ENCODE peak calls at places on chromosomes 6 and 20, in eight cellular contexts. W is NB4; Q is H1; X is progenitor cell of endocrine pancreas; E is Peyer's patch; V is HepG2; S is CD4-positive, alpha-beta T cell; N is activated B cell treated with CpG ODN at 0.5 μM for 24 hours. A is an unnamed sample.

GRCh38 chr6:147078106-147078505 is 126.1 kb upstream of the STXBP5 start:
- DNase-seq in W (no peak), Q (no peak), X (no peak), E (no peak), V (no peak), S (no peak), N (no peak), A (no peak)

GRCh38 chr6:71294121-71294523 is 5.5 kb downstream of the OGFRL1 start:
- DNase-seq in W (no peak), Q (no peak), X (no peak), E (no peak), V (no peak), S (no peak), N (no peak), A (no peak)

GRCh38 chr6:692858-693736 is at the start of gene EXOC2:
- DNase-seq in W (peak), Q (peak), X (peak), E (peak), V (peak), S (peak), N (peak), A (peak)

GRCh38 chr20:10427060-10427692 is 6.8 kb downstream of the MKKS start:
- DNase-seq in W (peak), Q (no peak), X (no peak), E (peak), V (peak), S (peak), N (no peak), A (no peak)

GRCh38 chr6:88780714-88781389 is 182.6 kb downstream of the RNGTT start:
- DNase-seq in W (peak), Q (peak), X (peak), E (peak), V (peak), S (peak), N (no peak), A (no peak)

GRCh38 chr6:24455061-24455460 is 34.3 kb downstream of the GPLD1 start:
- DNase-seq in W (no peak), Q (no peak), X (no peak), E (no peak), V (no peak), S (no peak), N (no peak), A (no peak)

GRCh38 chr6:147132889-147133288 is 71.3 kb upstream of the STXBP5 start:
- DNase-seq in W (no peak), Q (no peak), X (no peak), E (no peak), V (no peak), S (no peak), N (no peak), A (no peak)

GRCh38 chr20:251352-251751 is 6.2 kb upstream of the DEFB132 start:
- DNase-seq in W (peak), Q (no peak), X (no peak), E (no peak), V (no peak), S (no peak), N (no peak), A (no peak)

GRCh38 chr20:57830515-57830895 is 120.7 kb upstream of the PMEPA1 start:
- DNase-seq in W (no peak), Q (no peak), X (no peak), E (no peak), V (no peak), S (no peak), N (no peak), A (no peak)

GRCh38 chr6:52375780-52376556 is 14.0 kb downstream of the PAQR8 start:
- DNase-seq in W (no peak), Q (no peak), X (no peak), E (no peak), V (no peak), S (no peak), N (no peak), A (no peak)

GRCh38 chr20:38032585-38033329 is 499 bp downstream of the TTI1 start:
- DNase-seq in W (peak), Q (no peak), X (no peak), E (no peak), V (peak), S (no peak), N (no peak), A (no peak)

GRCh38 chr20:31472395-31473330 is 2.3 kb downstream of the DEFB124 start:
- DNase-seq in W (no peak), Q (no peak), X (no peak), E (no peak), V (no peak), S (no peak), N (no peak), A (no peak)

GRCh38 chr6:33583591-33584155 is 3.6 kb upstream of the BAK1 start:
- DNase-seq in W (no peak), Q (peak), X (no peak), E (no peak), V (peak), S (no peak), N (no peak), A (no peak)

GRCh38 chr20:52869276-52869675 is 102.9 kb upstream of the TSHZ2 start:
- DNase-seq in W (no peak), Q (no peak), X (no peak), E (no peak), V (no peak), S (no peak), N (no peak), A (no peak)

GRCh38 chr20:1809121-1809520 is 86.1 kb upstream of the SIRPA start:
- DNase-seq in W (no peak), Q (no peak), X (no peak), E (no peak), V (peak), S (no peak), N (no peak), A (no peak)

GRCh38 chr6:12313992-12314589 is 23.9 kb downstream of the EDN1 start:
- DNase-seq in W (no peak), Q (peak), X (no peak), E (peak), V (peak), S (no peak), N (no peak), A (no peak)

GRCh38 chr6:16049178-16049577 is 79.7 kb upstream of the MYLIP start:
- DNase-seq in W (no peak), Q (no peak), X (no peak), E (no peak), V (no peak), S (no peak), N (no peak), A (no peak)

GRCh38 chr20:45041464-45042337 is 59.2 kb downstream of the KCNS1 start:
- DNase-seq in W (peak), Q (no peak), X (no peak), E (no peak), V (no peak), S (no peak), N (no peak), A (no peak)

GRCh38 chr6:142300758-142301251 is 1.0 kb upstream of the ADGRG6 start:
- DNase-seq in W (no peak), Q (no peak), X (no peak), E (peak), V (peak), S (no peak), N (no peak), A (peak)

GRCh38 chr20:45456632-45457031 is 12.9 kb upstream of the WFDC2 start:
- DNase-seq in W (peak), Q (peak), X (no peak), E (peak), V (peak), S (no peak), N (no peak), A (no peak)

GRCh38 chr6:165774903-165775608 is 112.0 kb upstream of the PDE10A start:
- DNase-seq in W (no peak), Q (no peak), X (no peak), E (no peak), V (peak), S (no peak), N (no peak), A (no peak)

GRCh38 chr20:52166150-52166549 is 25.4 kb downstream of the ZFP64 start:
- DNase-seq in W (no peak), Q (no peak), X (no peak), E (no peak), V (no peak), S (no peak), N (no peak), A (no peak)

GRCh38 chr6:129644567-129645015 is 65.4 kb downstream of the ARHGAP18 start:
- DNase-seq in W (no peak), Q (no peak), X (no peak), E (no peak), V (peak), S (no peak), N (no peak), A (no peak)

GRCh38 chr6:113654396-113654795 is 202.7 kb upstream of the MARCKS start:
- DNase-seq in W (no peak), Q (no peak), X (no peak), E (peak), V (no peak), S (no peak), N (no peak), A (no peak)

GRCh38 chr20:10501377-10501776 is 66.3 kb downstream of the SLX4IP start:
- DNase-seq in W (peak), Q (no peak), X (no peak), E (no peak), V (no peak), S (no peak), N (no peak), A (no peak)

GRCh38 chr6:150651808-150652473 is 52.3 kb downstream of the PLEKHG1 start:
- DNase-seq in W (no peak), Q (no peak), X (no peak), E (no peak), V (no peak), S (no peak), N (no peak), A (no peak)

GRCh38 chr20:31720486-31721407 is 1.9 kb downstream of the BCL2L1 start:
- DNase-seq in W (no peak), Q (no peak), X (no peak), E (peak), V (peak), S (no peak), N (no peak), A (no peak)

GRCh38 chr6:87151786-87152527 is 3.4 kb upstream of the ZNF292 start:
- DNase-seq in W (peak), Q (peak), X (peak), E (peak), V (no peak), S (peak), N (peak), A (peak)

DNA sequence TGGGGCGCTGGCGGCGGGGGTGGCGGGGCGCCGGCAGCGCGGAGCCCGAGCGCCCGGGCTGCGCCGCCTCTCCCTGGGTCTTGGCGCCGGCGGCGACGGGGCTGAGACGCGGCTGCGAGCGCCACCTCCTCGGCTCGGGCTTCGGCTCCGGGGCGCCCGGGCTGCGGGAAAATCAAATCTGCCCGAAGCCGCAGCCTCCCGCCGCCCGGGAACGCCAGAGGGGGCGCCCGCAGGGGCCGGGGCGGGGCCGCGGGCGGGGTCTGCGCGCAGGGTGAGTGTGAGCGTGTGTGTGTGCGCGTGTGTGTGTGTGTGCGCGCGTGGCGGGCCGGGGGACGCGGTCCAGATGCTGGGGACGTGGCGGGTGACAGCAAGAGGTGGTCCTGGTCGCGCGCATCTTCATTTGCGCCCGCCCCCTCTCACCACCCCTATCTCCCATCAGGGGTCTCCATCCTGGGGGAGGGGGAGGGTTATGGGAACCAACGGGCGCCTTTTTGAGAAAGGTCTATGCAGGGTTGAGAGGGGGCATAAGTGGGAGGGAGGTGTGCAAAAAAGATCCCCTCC is 655 bp upstream of the CPNE5 start:
- DNase-seq in W (peak), Q (peak), X (peak), E (no peak), V (no peak), S (peak), N (peak), A (peak)
- TF ChIP-seq CTCF in W (peak), Q (no peak), X (peak), E (no peak), V (peak), S (no peak), N (no peak), A (no peak)

DNA sequence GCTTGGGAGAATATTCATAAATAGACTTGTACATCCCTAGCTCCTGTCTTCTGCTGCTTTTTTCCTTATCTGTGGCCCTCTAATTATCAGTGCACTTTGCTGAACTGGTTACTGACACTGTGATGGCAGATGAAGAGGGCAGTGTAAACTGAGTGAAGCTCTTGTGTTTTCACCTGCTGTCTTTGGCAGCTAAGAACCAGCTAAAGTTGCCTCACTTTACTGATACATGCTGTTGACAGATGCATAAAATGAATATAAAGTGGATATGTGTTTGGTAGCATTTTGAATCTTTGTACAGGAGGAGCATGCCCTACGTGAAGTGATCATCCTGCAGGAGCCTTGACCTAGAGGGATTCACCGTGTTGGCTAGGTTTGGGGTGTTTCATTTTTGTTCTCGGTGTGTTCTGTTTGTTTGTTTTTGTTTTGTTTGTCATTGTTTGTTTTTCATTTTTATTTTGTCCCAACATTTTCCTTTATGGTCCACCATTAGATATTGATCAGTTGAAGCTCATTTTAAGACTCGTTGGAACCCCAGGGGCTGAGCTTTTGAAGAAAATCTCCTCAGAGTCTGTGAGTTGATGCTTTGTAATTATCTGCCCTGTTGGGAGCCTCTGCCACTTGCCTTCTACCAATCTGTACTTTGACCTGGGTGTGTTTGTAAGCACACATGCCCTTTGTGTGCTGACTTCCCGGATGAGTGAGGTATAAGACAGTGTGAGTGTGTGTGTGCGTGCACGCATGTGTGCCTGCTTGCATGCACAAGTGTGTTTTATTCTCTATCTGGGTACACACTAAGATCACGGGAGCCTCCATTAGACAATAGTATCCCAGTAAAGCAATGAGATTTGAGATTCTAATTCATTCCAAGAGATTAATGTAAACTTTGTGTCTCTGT is 34.6 kb upstream of the MAPK13 start:
- DNase-seq in W (no peak), Q (no peak), X (no peak), E (peak), V (peak), S (no peak), N (no peak), A (no peak)
- TF ChIP-seq CTCF in W (no peak), Q (no peak), X (no peak), E (no peak), V (peak), S (peak), N (no peak), A (no peak)

GRCh38 chr6:105981002-105981887 is 104.9 kb upstream of the PRDM1 start:
- DNase-seq in W (no peak), Q (peak), X (no peak), E (peak), V (no peak), S (no peak), N (no peak), A (peak)
- TF ChIP-seq CTCF in W (no peak), Q (no peak), X (no peak), E (no peak), V (no peak), S (no peak), N (no peak), A (no peak)

GRCh38 chr20:49660912-49661311 is 52.8 kb downstream of the B4GALT5 start:
- DNase-seq in W (no peak), Q (no peak), X (no peak), E (no peak), V (no peak), S (no peak), N (no peak), A (no peak)
- TF ChIP-seq CTCF in W (no peak), Q (no peak), X (no peak), E (no peak), V (no peak), S (no peak), N (no peak), A (no peak)